ENCODE peak calls at places on chromosomes 16 and 17, in six cellular contexts. J, C, Y, D, K and E are unnamed samples.

GRCh38 chr17:74866198-74866835 is 6.5 kb downstream of the FDXR start:
- DNase-seq in J (no peak), K (no peak), D (no peak), Y (no peak), C (no peak), E (no peak)

GRCh38 chr17:3004925-3005324 is 58.5 kb downstream of the OR1D5 start:
- DNase-seq in K (no peak), Y (no peak), J (no peak), C (no peak), D (peak), E (no peak)

GRCh38 chr17:74147436-74147835 is 56.0 kb upstream of the RPL38 start:
- DNase-seq in C (no peak), J (peak), D (no peak), K (no peak), Y (no peak), E (no peak)

GRCh38 chr17:51904379-51904778 is 254.1 kb downstream of the CA10 start:
- DNase-seq in D (no peak), J (no peak), Y (no peak), K (no peak), C (no peak), E (no peak)

GRCh38 chr16:2527784-2528100 is 3.5 kb downstream of the CEMP1 start:
- DNase-seq in Y (no peak), D (no peak), K (no peak), C (no peak), J (no peak), E (no peak)

GRCh38 chr17:27600471-27600870 is 30.5 kb upstream of the LGALS9 start:
- DNase-seq in J (no peak), C (no peak), Y (no peak), D (peak), K (no peak), E (no peak)

GRCh38 chr17:30278032-30278431 is 13.7 kb downstream of the BLMH start:
- DNase-seq in D (peak), C (peak), K (peak), J (no peak), Y (no peak), E (peak)

GRCh38 chr16:69112285-69113129 is 7.1 kb downstream of the HAS3 start:
- DNase-seq in D (peak), Y (no peak), J (peak), C (peak), K (peak), E (peak)

GRCh38 chr16:81995651-81996050 is 15.6 kb downstream of the SDR42E1 start:
- DNase-seq in Y (no peak), D (no peak), J (no peak), K (peak), C (peak), E (no peak)

GRCh38 chr16:69323428-69323827 is 7.0 kb downstream of the PDF start:
- DNase-seq in K (no peak), J (no peak), C (no peak), D (no peak), Y (no peak), E (no peak)

GRCh38 chr17:59830007-59830630 is 62.6 kb downstream of the TUBD1 start:
- DNase-seq in K (peak), J (no peak), C (peak), D (no peak), Y (no peak), E (no peak)

GRCh38 chr17:57004944-57005579 is 27.1 kb downstream of the SCPEP1 start:
- DNase-seq in D (no peak), C (no peak), K (no peak), Y (no peak), J (no peak), E (no peak)

GRCh38 chr16:56450275-56450889 is 750 bp downstream of the NUDT21 start:
- DNase-seq in D (no peak), K (peak), C (peak), Y (no peak), J (no peak), E (no peak)

GRCh38 chr17:5785343-5785742 is 201.0 kb upstream of the NLRP1 start:
- DNase-seq in C (peak), D (peak), J (no peak), K (peak), Y (no peak), E (no peak)

GRCh38 chr16:87336850-87337240 is 19.7 kb upstream of the C16orf95 start:
- DNase-seq in K (no peak), D (no peak), C (no peak), Y (no peak), J (no peak), E (no peak)

GRCh38 chr17:15180121-15180561 is 85.0 kb downstream of the PMP22 start:
- DNase-seq in K (no peak), D (no peak), C (no peak), Y (peak), J (peak), E (no peak)

GRCh38 chr16:57679768-57680167 is 11.7 kb downstream of the ADGRG3 start:
- DNase-seq in J (peak), Y (no peak), C (no peak), D (no peak), K (no peak), E (no peak)

GRCh38 chr16:62036101-62036806 is at the start of gene CDH8:
- DNase-seq in Y (no peak), C (no peak), J (peak), D (peak), K (no peak), E (peak)

GRCh38 chr17:48483471-48484131 is 47.2 kb downstream of the HOXB1 start:
- DNase-seq in K (peak), J (no peak), C (peak), Y (no peak), D (peak), E (no peak)

GRCh38 chr16:24511174-24511573 is 28.2 kb upstream of the RBBP6 start:
- DNase-seq in C (no peak), D (no peak), J (no peak), K (no peak), Y (no peak), E (no peak)

GRCh38 chr16:85089485-85089884 is 22.8 kb downstream of the CIBAR2 start:
- DNase-seq in Y (no peak), C (no peak), K (no peak), D (peak), J (no peak), E (no peak)

GRCh38 chr17:32565401-32565800 is 78.6 kb downstream of the CDK5R1 start:
- DNase-seq in K (no peak), C (no peak), Y (no peak), D (no peak), J (no peak), E (no peak)

GRCh38 chr17:78951967-78952551 is 26.9 kb upstream of the TIMP2 start:
- DNase-seq in J (no peak), K (peak), C (peak), D (no peak), Y (no peak), E (no peak)

GRCh38 chr17:48024149-48025039 is 13.2 kb downstream of the COPZ2 start:
- DNase-seq in K (no peak), C (no peak), Y (no peak), J (peak), D (peak), E (no peak)

GRCh38 chr17:30571921-30572320 is 94.7 kb downstream of the GOSR1 start:
- DNase-seq in K (no peak), C (no peak), J (no peak), Y (no peak), D (no peak), E (no peak)

GRCh38 chr16:66924527-66925321 is 611 bp downstream of the RRAD start:
- DNase-seq in J (peak), D (peak), C (no peak), K (peak), Y (no peak), E (peak)

GRCh38 chr17:57861000-57861736 is 11.3 kb upstream of the MRPS23 start:
- DNase-seq in D (no peak), Y (no peak), C (peak), K (peak), J (peak), E (no peak)

GRCh38 chr16:80200079-80200478 is 340.7 kb upstream of the DYNLRB2 start:
- DNase-seq in C (no peak), J (no peak), K (no peak), D (no peak), Y (no peak), E (no peak)

GRCh38 chr16:2150418-2151187 is 2.2 kb downstream of the RAB26 start:
- DNase-seq in K (peak), J (peak), D (no peak), Y (peak), C (peak), E (no peak)

GRCh38 chr16:47970291-47970931 is 185.4 kb downstream of the ABCC12 start:
- DNase-seq in D (peak), Y (no peak), J (no peak), K (peak), C (peak), E (peak)

DNA sequence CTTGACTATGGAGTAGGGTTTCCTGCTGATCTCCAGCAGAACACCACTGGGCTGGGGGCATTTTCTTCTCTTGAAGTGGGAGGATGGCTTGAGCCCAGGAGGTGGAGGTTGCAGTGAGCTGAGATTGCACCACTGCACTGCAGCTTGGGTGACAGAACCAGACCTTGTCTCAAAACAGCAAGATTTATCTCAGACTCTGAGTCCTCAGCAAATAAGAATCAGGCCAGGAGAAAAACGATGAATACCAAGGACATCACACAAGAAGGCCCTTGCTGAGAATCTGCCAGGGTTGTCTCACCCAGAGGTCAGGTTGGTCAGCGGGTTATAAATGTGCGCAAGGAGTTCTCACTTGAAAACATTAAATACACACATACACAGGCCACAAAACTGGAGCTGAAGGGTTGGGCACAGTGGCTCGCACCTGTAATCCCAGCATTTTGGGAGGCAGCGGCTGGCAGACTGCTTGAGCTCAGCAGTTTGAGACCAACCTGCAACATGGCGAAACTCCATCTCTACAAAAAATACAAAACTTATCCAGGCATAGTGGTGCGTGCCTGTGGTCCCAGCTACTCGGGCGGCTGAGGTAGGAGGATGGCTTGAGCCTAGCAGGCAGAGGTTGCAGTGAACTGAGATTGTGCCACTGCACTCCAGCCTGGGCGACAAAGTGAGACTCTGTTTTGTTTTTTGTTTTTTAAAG is 7.7 kb downstream of the MXRA7 start:
- DNase-seq in C (no peak), J (no peak), K (no peak), D (no peak), Y (no peak), E (no peak)
- H4K91ac ChIP-seq in C (no peak), J (no peak), K (no peak), D (no peak), Y (no peak), E (no peak)

DNA sequence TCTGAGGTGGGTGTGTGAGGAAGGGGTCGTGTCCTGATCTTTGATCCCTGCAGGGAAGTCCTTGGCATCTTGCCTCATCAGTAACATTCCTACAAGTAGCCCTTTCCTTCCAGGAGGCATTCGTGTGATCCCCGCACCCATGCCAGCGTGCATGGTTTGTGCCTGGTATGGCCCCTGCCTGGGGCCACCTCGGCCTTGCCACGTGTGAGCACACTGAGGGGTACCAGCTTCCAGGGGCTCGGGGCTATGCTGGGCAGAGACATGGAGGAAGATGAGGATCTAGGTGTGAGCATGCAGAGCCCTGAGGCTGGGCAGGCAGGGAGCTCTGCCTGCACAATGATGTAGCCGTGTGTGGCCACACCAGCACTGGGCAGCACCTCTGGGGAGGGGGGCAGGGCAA is 6.0 kb downstream of the HSD3B7 start:
- DNase-seq in D (no peak), Y (no peak), J (no peak), K (no peak), C (no peak), E (no peak)
- H4K91ac ChIP-seq in D (no peak), Y (no peak), J (no peak), K (no peak), C (no peak), E (no peak)

GRCh38 chr16:55255890-55256289 is 68.1 kb upstream of the IRX6 start:
- DNase-seq in K (no peak), J (no peak), Y (no peak), C (no peak), D (no peak), E (no peak)
- H4K91ac ChIP-seq in K (no peak), J (no peak), Y (no peak), C (no peak), D (no peak), E (no peak)

DNA sequence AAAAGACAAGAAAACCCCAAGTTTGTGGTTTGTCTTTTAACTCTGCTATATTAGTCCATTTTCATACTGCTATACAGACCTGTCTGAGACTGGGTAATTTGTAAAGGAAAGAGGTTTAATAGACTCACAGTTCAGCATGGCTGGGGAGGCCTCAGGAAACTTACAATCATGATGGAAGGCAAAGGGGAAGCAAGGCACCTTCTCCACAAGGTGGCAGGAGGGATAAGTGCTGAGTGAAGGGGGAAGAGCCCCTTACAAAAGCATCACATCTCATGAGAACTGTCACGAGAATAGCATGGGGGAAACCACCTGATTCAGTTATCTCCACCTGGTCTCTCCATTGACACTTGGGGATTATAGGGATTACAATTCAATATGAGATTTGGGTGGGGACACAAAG is 13.5 kb upstream of the ADAM11 start:
- DNase-seq in C (no peak), J (no peak), K (no peak), D (no peak), Y (no peak), E (no peak)
- H4K91ac ChIP-seq in C (no peak), J (no peak), K (no peak), D (no peak), Y (no peak), E (no peak)

GRCh38 chr17:80552523-80552922 is 7.9 kb downstream of the RPTOR start:
- DNase-seq in J (no peak), D (no peak), C (no peak), K (no peak), Y (no peak), E (no peak)
- H4K91ac ChIP-seq in J (no peak), D (no peak), C (no peak), K (no peak), Y (no peak), E (no peak)

GRCh38 chr16:49346459-49346858 is 27.1 kb upstream of the C16orf78 start:
- DNase-seq in D (no peak), Y (no peak), K (no peak), C (no peak), J (no peak), E (no peak)

GRCh38 chr16:49347476-49347875 is 26.1 kb upstream of the C16orf78 start:
- DNase-seq in K (no peak), C (no peak), Y (no peak), J (no peak), D (no peak), E (no peak)

GRCh38 chr16:49344401-49344800 is 29.2 kb upstream of the C16orf78 start:
- DNase-seq in Y (no peak), C (no peak), K (no peak), J (no peak), D (no peak), E (no peak)

GRCh38 chr16:49343291-49343690 is 30.3 kb upstream of the C16orf78 start:
- DNase-seq in J (no peak), K (no peak), Y (no peak), D (no peak), C (no peak), E (no peak)

GRCh38 chr16:49345829-49346228 is 27.8 kb upstream of the C16orf78 start:
- DNase-seq in D (no peak), Y (no peak), C (no peak), K (no peak), J (no peak), E (peak)
- H4K91ac ChIP-seq in D (no peak), Y (no peak), C (no peak), K (no peak), J (no peak), E (no peak)

GRCh38 chr17:40315206-40315605 is 6.2 kb downstream of the RARA start:
- DNase-seq in D (no peak), J (no peak), Y (no peak), K (no peak), C (no peak), E (no peak)

GRCh38 chr17:40315678-40316570 is 6.9 kb downstream of the RARA start:
- DNase-seq in C (no peak), Y (no peak), D (no peak), J (no peak), K (no peak), E (no peak)

GRCh38 chr17:40317345-40317873 is 8.4 kb downstream of the RARA start:
- DNase-seq in D (no peak), J (peak), K (peak), Y (no peak), C (peak), E (no peak)

GRCh38 chr17:40317880-40318834 is 9.2 kb downstream of the RARA start:
- DNase-seq in J (peak), C (peak), D (peak), Y (peak), K (peak), E (peak)

GRCh38 chr17:40316571-40317344 is 7.8 kb downstream of the RARA start:
- DNase-seq in C (peak), J (peak), Y (no peak), K (peak), D (peak), E (no peak)
- H4K91ac ChIP-seq in C (peak), J (no peak), Y (no peak), K (peak), D (peak), E (peak)

GRCh38 chr16:693766-694165 is 3.6 kb upstream of the WDR24 start:
- DNase-seq in Y (no peak), D (no peak), K (no peak), J (no peak), C (no peak), E (no peak)

GRCh38 chr16:694187-694862 is 4.1 kb upstream of the WDR24 start:
- DNase-seq in Y (no peak), C (no peak), K (no peak), D (peak), J (peak), E (no peak)

GRCh38 chr16:693364-693763 is 3.2 kb upstream of the WDR24 start:
- DNase-seq in Y (no peak), C (no peak), K (no peak), J (no peak), D (no peak), E (no peak)

GRCh38 chr16:694863-695354 is 4.7 kb upstream of the WDR24 start:
- DNase-seq in Y (no peak), K (no peak), J (no peak), D (no peak), C (no peak), E (no peak)

DNA sequence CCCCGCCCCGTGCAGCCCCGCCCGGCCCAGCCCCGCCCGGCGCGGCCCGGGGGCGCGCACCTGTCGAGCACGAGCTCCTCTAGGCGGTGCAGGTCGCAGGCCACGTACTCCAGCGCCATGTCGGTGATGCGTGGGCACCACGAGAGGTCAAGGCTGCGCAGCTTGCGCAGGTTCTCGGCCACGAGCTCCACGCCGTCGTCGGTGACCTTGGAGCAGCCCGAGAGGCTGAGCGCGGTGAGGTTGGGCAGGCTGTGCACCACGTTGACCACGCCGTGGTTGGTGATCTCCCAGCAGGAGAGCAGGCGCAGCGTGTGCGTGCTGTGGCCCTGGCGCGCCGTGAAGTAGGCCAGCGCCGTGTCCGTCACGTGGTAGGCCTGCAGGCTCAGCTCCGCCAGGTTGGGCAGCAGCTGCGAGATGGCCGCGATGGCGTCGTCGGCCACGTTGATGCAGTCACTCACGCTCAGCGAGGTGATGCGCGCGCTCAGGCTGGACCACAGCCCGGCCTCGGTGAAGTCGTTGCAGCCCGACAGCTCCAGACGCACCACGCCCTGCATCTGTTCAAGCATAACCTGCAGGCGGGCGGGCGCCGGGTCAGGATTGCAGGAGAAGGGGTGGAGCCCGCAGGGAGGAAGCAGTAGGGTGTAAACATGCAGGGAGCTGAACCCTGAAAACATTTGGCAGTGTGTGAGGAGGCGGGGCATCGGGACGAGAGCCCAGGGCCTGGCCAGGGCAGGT is 5.3 kb upstream of the WDR24 start:
- DNase-seq in D (peak), Y (no peak), K (no peak), C (no peak), J (peak), E (no peak)
- H4K91ac ChIP-seq in D (no peak), Y (peak), K (no peak), C (no peak), J (no peak), E (no peak)